ENCODE peak calls at places on chromosomes 13 and 19, in nine cellular contexts. D is astrocyte of the spinal cord; F is MCF 10A; Y is left cardiac atrium; P is C1 segment of cervical spinal cord; V is activated CD4-positive, alpha-beta T cell treated with anti-CD3 and anti-CD28 coated beads, Interleukin-2, amount 50 U/mL, for 1 hour; E is neural crest cell; S is CD8-positive, alpha-beta memory T cell; W is putamen. H is an unnamed sample.

GRCh38 chr19:5314012-5314906 is 26.4 kb downstream of the PTPRS start:
- DNase-seq in D (no peak), F (peak; percentile 57), Y (no peak), P (no peak), V (no peak), E (no peak), S (no peak), W (no peak), H (no peak)

GRCh38 chr19:35130761-35131720 is 3.8 kb downstream of the LGI4 start:
- DNase-seq in D (no peak), F (no peak), Y (no peak), P (no peak), V (no peak), E (no peak), S (no peak), W (no peak), H (no peak)

GRCh38 chr13:109718726-109719125 is 67.7 kb downstream of the IRS2 start:
- DNase-seq in D (no peak), F (no peak), Y (no peak), P (no peak), V (no peak), E (no peak), S (no peak), W (no peak), H (no peak)

GRCh38 chr19:43913383-43913782 is 21.7 kb downstream of the ZNF45 start:
- DNase-seq in D (no peak), F (no peak), Y (no peak), P (no peak), V (no peak), E (no peak), S (no peak), W (no peak), H (no peak)

GRCh38 chr19:19778666-19779065 is 42.9 kb downstream of the ZNF506 start:
- DNase-seq in D (no peak), F (no peak), Y (no peak), P (no peak), V (no peak), E (no peak), S (no peak), W (no peak), H (no peak)

GRCh38 chr13:42272115-42272756 is at the start of gene AKAP11:
- DNase-seq in D (peak; percentile 53), F (peak; percentile 34), Y (no peak), P (peak; percentile 64), V (no peak), E (peak; percentile 38), S (peak; percentile 71), W (peak; percentile 45), H (no peak)

GRCh38 chr13:30872685-30873443 is 33.2 kb upstream of the MEDAG start:
- DNase-seq in D (peak; percentile 92), F (no peak), Y (peak; percentile 70), P (peak; percentile 19), V (no peak), E (peak; percentile 47), S (no peak), W (peak; percentile 58), H (no peak)

GRCh38 chr13:31920301-31920818 is 111.2 kb upstream of the FRY start:
- DNase-seq in D (no peak), F (no peak), Y (no peak), P (no peak), V (no peak), E (no peak), S (no peak), W (peak; percentile 41), H (no peak)

GRCh38 chr13:53068841-53069520 is 40.4 kb downstream of the OLFM4 start:
- DNase-seq in D (no peak), F (no peak), Y (no peak), P (no peak), V (no peak), E (no peak), S (no peak), W (peak; percentile 43), H (no peak)

GRCh38 chr13:30153871-30154426 is 153.4 kb downstream of the KATNAL1 start:
- DNase-seq in D (peak; percentile 28), F (no peak), Y (no peak), P (no peak), V (no peak), E (no peak), S (no peak), W (no peak), H (no peak)

H was measured in GM12891.